ENCODE peak calls at places on chromosomes 5 and 9, in six cellular contexts. One of them, this sample, is unnamed.

GRCh38 chr5:142432369-142432863 is 107.6 kb upstream of the SPRY4 start:
- DNase-seq in stromal cell of bone marrow: no peak
- DNase-seq in cardiac muscle cell: no peak
- DNase-seq in HuH-7: no peak
- DNase-seq in AG08395: no peak
- DNase-seq in fibroblast of lung: no peak
- DNase-seq in this sample: no peak

GRCh38 chr9:92722386-92723298 is 42.0 kb downstream of the BICD2 start:
- DNase-seq in AG08395: no peak
- DNase-seq in HuH-7: no peak
- DNase-seq in stromal cell of bone marrow: no peak
- DNase-seq in cardiac muscle cell: no peak
- DNase-seq in fibroblast of lung: no peak
- DNase-seq in this sample: no peak

GRCh38 chr5:160133918-160134304 is 14.7 kb upstream of the PWWP2A start:
- DNase-seq in fibroblast of lung: no peak
- DNase-seq in cardiac muscle cell: no peak
- DNase-seq in AG08395: no peak
- DNase-seq in HuH-7: no peak
- DNase-seq in stromal cell of bone marrow: no peak
- DNase-seq in this sample: no peak

GRCh38 chr9:21872696-21873095 is 70.3 kb downstream of the MTAP start:
- DNase-seq in cardiac muscle cell: no peak
- DNase-seq in AG08395: no peak
- DNase-seq in fibroblast of lung: no peak
- DNase-seq in stromal cell of bone marrow: no peak
- DNase-seq in HuH-7: no peak
- DNase-seq in this sample: no peak

GRCh38 chr9:79572891-79573696 is 1.3 kb downstream of the TLE4 start:
- DNase-seq in HuH-7: peak; percentile 23
- DNase-seq in fibroblast of lung: no peak
- DNase-seq in cardiac muscle cell: peak; percentile 46
- DNase-seq in stromal cell of bone marrow: no peak
- DNase-seq in AG08395: peak; percentile 10
- DNase-seq in this sample: no peak

GRCh38 chr9:110995511-110996340 is 42.5 kb downstream of the LPAR1 start:
- DNase-seq in fibroblast of lung: peak; percentile 66
- DNase-seq in HuH-7: no peak
- DNase-seq in AG08395: no peak
- DNase-seq in cardiac muscle cell: no peak
- DNase-seq in stromal cell of bone marrow: no peak
- DNase-seq in this sample: peak; percentile 54

GRCh38 chr9:34984049-34984448 is 5.5 kb upstream of the DNAJB5 start:
- DNase-seq in HuH-7: peak; percentile 64
- DNase-seq in stromal cell of bone marrow: no peak
- DNase-seq in cardiac muscle cell: peak; percentile 88
- DNase-seq in AG08395: peak; percentile 29
- DNase-seq in fibroblast of lung: peak; percentile 30
- DNase-seq in this sample: no peak

GRCh38 chr9:6441269-6441668 is 28.3 kb downstream of the UHRF2 start:
- DNase-seq in HuH-7: no peak
- DNase-seq in fibroblast of lung: peak; percentile 53
- DNase-seq in cardiac muscle cell: no peak
- DNase-seq in stromal cell of bone marrow: peak; percentile 18
- DNase-seq in AG08395: no peak
- DNase-seq in this sample: no peak

GRCh38 chr9:3751125-3751758 is 225.4 kb upstream of the RFX3 start:
- DNase-seq in stromal cell of bone marrow: peak; percentile 63
- DNase-seq in fibroblast of lung: peak; percentile 87
- DNase-seq in HuH-7: no peak
- DNase-seq in AG08395: peak; percentile 76
- DNase-seq in cardiac muscle cell: no peak
- DNase-seq in this sample: peak; percentile 62

GRCh38 chr9:112856843-112857242 is 33.8 kb downstream of the SLC46A2 start:
- DNase-seq in AG08395: no peak
- DNase-seq in HuH-7: no peak
- DNase-seq in cardiac muscle cell: no peak
- DNase-seq in fibroblast of lung: no peak
- DNase-seq in stromal cell of bone marrow: no peak
- DNase-seq in this sample: no peak

GRCh38 chr9:5263568-5264218 is 32.5 kb downstream of the INSL4 start:
- DNase-seq in cardiac muscle cell: peak; percentile 27
- DNase-seq in HuH-7: no peak
- DNase-seq in fibroblast of lung: peak; percentile 13
- DNase-seq in AG08395: no peak
- DNase-seq in stromal cell of bone marrow: peak; percentile 2
- DNase-seq in this sample: no peak